ENCODE peak calls at places on chromosome 16, in five cellular contexts. J, P, T, F and G are unnamed samples.

GRCh38 chr16:19601083-19601976 is 45.8 kb downstream of the VPS35L start:
- DNase-seq in J (no peak), P (no peak), T (peak; percentile 13), F (peak; percentile 27), G (peak; percentile 42)

GRCh38 chr16:55730115-55730514 is 74.3 kb downstream of the SLC6A2 start:
- DNase-seq in J (no peak), P (no peak), T (no peak), F (no peak), G (no peak)

GRCh38 chr16:19329932-19330331 is 44.4 kb downstream of the CLEC19A start:
- DNase-seq in J (no peak), P (no peak), T (no peak), F (no peak), G (no peak)

GRCh38 chr16:80614908-80615696 is 74.3 kb downstream of the DYNLRB2 start:
- DNase-seq in J (no peak), P (no peak), T (no peak), F (no peak), G (no peak)

GRCh38 chr16:8674413-8675022 is at the start of gene ABAT:
- DNase-seq in J (peak; percentile 91), P (peak; percentile 90), T (peak; percentile 94), F (peak; percentile 81), G (peak; percentile 92)

GRCh38 chr16:10728488-10728887 is 15.2 kb upstream of the NUBP1 start:
- DNase-seq in J (no peak), P (no peak), T (no peak), F (no peak), G (no peak)

GRCh38 chr16:31253642-31254045 is 6.1 kb upstream of the ITGAM start:
- DNase-seq in J (no peak), P (no peak), T (peak; percentile 13), F (no peak), G (no peak)

GRCh38 chr16:52603015-52603414 is 56.1 kb upstream of the TOX3 start:
- DNase-seq in J (no peak), P (no peak), T (peak; percentile 42), F (no peak), G (peak; percentile 66)

GRCh38 chr16:79991918-79992317 is 391.4 kb upstream of the MAF start:
- DNase-seq in J (no peak), P (no peak), T (no peak), F (no peak), G (no peak)

GRCh38 chr16:70573451-70574121 is 50.0 kb downstream of the SF3B3 start:
- DNase-seq in J (no peak), P (peak; percentile 45), T (no peak), F (peak; percentile 35), G (no peak)

GRCh38 chr16:55370762-55371482 is 46.9 kb downstream of the IRX6 start:
- DNase-seq in J (peak; percentile 74), P (peak; percentile 63), T (peak; percentile 15), F (no peak), G (peak; percentile 50)

GRCh38 chr16:85465328-85466307 is 147.5 kb upstream of the GSE1 start:
- DNase-seq in J (peak; percentile 78), P (peak; percentile 83), T (no peak), F (peak; percentile 77), G (no peak)

GRCh38 chr16:57536306-57537193 is at the start of gene CCDC102A:
- DNase-seq in J (peak; percentile 52), P (no peak), T (no peak), F (peak; percentile 49), G (peak; percentile 40)
- TF ChIP-seq POLR2A in J (no peak), P (no peak), T (no peak), F (no peak), G (no peak)

GRCh38 chr16:27317738-27318398 is 4.1 kb downstream of the IL4R start:
- DNase-seq in J (no peak), P (no peak), T (no peak), F (no peak), G (no peak)

GRCh38 chr16:27316038-27316680 is 2.4 kb downstream of the IL4R start:
- DNase-seq in J (no peak), P (no peak), T (no peak), F (peak; percentile 17), G (no peak)

GRCh38 chr16:27318399-27319256 is 4.9 kb downstream of the IL4R start:
- DNase-seq in J (no peak), P (no peak), T (peak; percentile 48), F (peak; percentile 24), G (no peak)

GRCh38 chr16:27315333-27316037 is 1.7 kb downstream of the IL4R start:
- DNase-seq in J (no peak), P (no peak), T (peak; percentile 60), F (peak; percentile 78), G (peak; percentile 18)

GRCh38 chr16:27317320-27317719 is 3.5 kb downstream of the IL4R start:
- DNase-seq in J (no peak), P (no peak), T (no peak), F (peak; percentile 14), G (no peak)
- H3K4me1 ChIP-seq in J (peaks cover 8% of the 10 kb centered on the region), P (peaks cover 5% of the 10 kb centered on the region), T (peaks cover 87% of the 10 kb centered on the region), F (no peaks in the 10 kb centered on the region), G (peaks cover 55% of the 10 kb centered on the region)

DNA sequence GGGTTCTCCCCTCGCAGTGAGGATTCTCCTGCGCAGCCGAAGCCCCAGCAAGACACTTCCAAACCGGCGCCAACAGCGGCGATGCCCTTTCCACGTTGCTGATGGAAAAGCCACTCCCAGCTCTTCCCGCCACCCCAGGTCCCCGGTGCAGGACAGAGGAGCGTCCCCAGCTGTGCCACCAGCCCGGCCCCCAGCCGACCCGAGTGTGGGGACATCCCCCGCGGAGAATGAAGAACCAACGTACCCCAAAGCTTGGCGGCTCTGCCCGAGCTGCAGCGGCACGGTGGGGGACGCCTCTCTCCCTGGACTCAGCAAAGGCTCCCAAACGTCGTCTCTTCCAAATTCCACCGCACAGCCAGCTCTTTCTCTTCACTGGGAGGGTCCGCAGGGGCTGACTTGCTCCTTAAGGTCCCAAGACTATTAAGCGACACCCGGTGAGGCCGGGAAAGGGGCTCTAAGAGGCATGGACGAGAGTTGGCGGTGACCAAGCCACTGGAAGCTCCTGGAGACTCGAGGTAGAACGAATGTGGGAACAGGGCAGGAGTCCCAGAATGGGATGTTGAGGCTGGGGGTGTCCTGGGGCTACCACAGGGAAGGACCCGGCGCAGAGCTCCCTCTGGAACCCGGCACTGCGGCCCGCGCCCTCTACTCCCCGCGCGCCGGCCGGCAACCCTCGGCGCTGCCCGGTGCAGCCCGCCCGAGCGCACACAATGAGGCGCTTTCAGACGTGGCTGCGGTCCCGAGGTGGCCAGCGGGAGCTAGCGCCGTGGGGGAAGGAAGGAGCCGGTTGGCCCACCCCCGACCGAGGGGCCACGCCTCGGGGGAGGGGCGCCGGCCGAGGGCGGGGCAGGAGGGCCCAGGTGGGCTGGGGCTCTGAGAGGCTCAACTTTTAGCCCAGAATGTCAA is at the start of gene CHST6:
- DNase-seq in J (no peak), P (no peak), T (peak; percentile 31), F (no peak), G (no peak)
- TF ChIP-seq POLR2A in J (no peak), P (no peak), T (no peak), F (no peak), G (no peak)

DNA sequence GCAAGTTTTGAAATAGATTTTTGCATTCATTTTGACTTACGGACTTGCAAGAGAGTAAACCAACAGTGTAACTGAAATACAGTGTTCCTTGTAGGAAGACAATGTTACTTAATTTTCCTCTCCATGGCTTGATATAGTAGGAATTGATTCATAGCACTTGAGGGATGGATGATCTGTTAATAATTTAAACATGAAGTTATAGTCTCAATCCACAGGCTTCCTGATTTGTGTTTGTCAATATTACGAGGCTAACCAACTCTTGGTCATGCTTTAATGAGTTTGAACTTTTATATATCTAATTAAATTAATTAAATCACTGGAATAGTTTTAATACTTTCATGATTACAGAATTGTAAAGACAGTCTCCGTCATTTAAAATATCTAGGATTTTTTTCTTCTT is 112.0 kb upstream of the HAS3 start:
- DNase-seq in J (no peak), P (no peak), T (no peak), F (no peak), G (no peak)
- H3K4me1 ChIP-seq in J (no peaks in the 10 kb centered on the region), P (no peaks in the 10 kb centered on the region), T (peaks cover 29% of the 10 kb centered on the region), F (no peaks in the 10 kb centered on the region), G (peaks cover 22% of the 10 kb centered on the region)

GRCh38 chr16:1471569-1472194 is 3.1 kb downstream of the CLCN7 start:
- DNase-seq in J (no peak), P (no peak), T (no peak), F (no peak), G (no peak)

GRCh38 chr16:1468456-1468855 is 6.4 kb downstream of the CLCN7 start:
- DNase-seq in J (no peak), P (no peak), T (no peak), F (no peak), G (no peak)

GRCh38 chr16:1470543-1471251 is 4.1 kb downstream of the CLCN7 start:
- DNase-seq in J (no peak), P (no peak), T (peak; percentile 27), F (no peak), G (no peak)

GRCh38 chr16:1466968-1467521 is 7.8 kb downstream of the CLCN7 start:
- DNase-seq in J (no peak), P (no peak), T (no peak), F (no peak), G (no peak)

DNA sequence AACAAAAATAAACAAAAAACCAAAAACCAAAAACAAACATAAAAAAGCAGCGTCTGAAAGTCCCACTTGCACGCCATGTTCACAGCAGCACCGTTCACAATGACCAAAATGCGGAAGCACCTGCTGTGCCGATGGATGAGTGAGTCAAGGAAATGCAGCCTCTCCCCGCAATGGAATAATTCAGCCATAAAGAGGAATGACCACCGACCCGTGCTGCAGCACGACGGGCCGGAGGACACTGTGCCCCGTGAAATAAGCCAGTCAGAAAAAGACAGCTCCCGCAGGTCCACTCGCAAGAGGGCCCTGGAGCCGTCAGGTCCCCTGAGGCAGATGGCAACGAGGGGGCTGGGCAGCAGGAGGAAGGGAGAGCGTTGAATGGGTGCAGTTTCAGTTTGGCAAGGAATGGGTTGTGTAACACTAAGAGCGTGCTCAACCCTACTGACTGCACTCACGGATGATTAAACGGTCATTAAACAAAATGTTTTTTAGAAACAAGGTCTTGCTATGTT is 5.1 kb downstream of the CLCN7 start:
- DNase-seq in J (no peak), P (no peak), T (no peak), F (no peak), G (no peak)
- TF ChIP-seq POLR2A in J (no peak), P (no peak), T (no peak), F (no peak), G (no peak)

DNA sequence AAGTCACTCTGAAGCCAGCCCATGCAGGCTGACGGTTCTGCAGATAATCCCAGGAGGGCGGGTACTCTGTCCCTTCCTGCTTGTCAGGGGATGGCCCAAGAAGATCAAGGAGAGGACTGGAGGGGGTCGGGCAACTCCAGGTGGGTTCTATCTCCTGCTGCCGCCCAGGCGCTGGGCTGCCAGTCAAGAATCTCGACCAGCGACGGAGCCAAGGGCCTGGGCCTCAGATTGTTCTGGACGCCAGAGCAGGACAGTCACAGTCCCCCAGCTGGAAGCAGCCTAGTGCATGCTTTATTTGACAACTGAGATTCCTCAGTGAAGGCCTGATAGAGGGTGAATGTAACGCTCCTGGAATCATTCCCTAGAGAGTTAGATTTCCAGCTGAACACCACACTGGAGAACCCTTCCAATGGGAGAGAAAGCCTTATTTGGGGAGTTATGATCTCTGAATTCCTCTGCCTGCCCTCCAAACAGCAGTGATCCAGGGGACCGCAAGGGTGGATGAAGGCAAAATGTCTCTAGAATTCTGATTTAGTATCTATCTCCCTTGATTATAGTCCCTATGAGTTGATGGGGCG is 1.2 kb upstream of the KIFC3 start:
- DNase-seq in J (no peak), P (no peak), T (no peak), F (no peak), G (no peak)
- H3K4me1 ChIP-seq in J (peaks cover 12% of the 10 kb centered on the region), P (peaks cover 11% of the 10 kb centered on the region), T (peaks cover 63% of the 10 kb centered on the region), F (no peaks in the 10 kb centered on the region), G (peaks cover 85% of the 10 kb centered on the region)